ENCODE peak calls at places on chromosomes 7 and 10, in five cellular contexts. O, Q, S, G and L are unnamed samples. For H3K9me3, the result is how much of the 10 kb centered on the place peaks cover.

GRCh38 chr10:117899181-117899683 is 147.5 kb downstream of the RAB11FIP2 start:
- DNase-seq in G (no peak), Q (no peak), O (no peak), S (no peak), L (no peak)

GRCh38 chr10:53469383-53469782 is 696.8 kb upstream of the MBL2 start:
- DNase-seq in G (no peak), S (no peak), O (no peak), Q (no peak), L (no peak)

GRCh38 chr7:150383710-150384397 is 4.7 kb downstream of the ZNF775 start:
- DNase-seq in S (no peak), O (no peak), G (peak), Q (peak), L (no peak)

GRCh38 chr10:29443745-29444523 is 155.1 kb downstream of the LYZL1 start:
- DNase-seq in G (no peak), Q (no peak), S (no peak), O (no peak), L (no peak)

GRCh38 chr10:65940105-65940504 is 985.7 kb upstream of the LRRTM3 start:
- DNase-seq in O (no peak), Q (no peak), G (no peak), S (no peak), L (no peak)

GRCh38 chr7:48052748-48053147 is 17.4 kb downstream of the C7orf57 start:
- DNase-seq in G (no peak), Q (no peak), O (no peak), S (no peak), L (no peak)

GRCh38 chr10:10785627-10786333 is 231.9 kb upstream of the CELF2 start:
- DNase-seq in Q (no peak), O (no peak), G (no peak), S (no peak), L (no peak)

GRCh38 chr10:93073539-93074136 is at the start of gene CYP26A1:
- DNase-seq in S (no peak), Q (no peak), G (no peak), O (no peak), L (peak)

GRCh38 chr7:130365511-130366441 is 14.5 kb upstream of the CPA1 start:
- DNase-seq in S (peak), G (peak), Q (peak), O (no peak), L (peak)

GRCh38 chr10:128060341-128060851 is 65.8 kb downstream of the MKI67 start:
- DNase-seq in G (no peak), Q (no peak), S (no peak), O (no peak), L (no peak)

GRCh38 chr7:117124585-117125220 is 171.4 kb downstream of the ST7 start:
- DNase-seq in Q (peak), G (peak), S (peak), O (peak), L (peak)

GRCh38 chr10:71819479-71819878 is 31.6 kb downstream of the PSAP start:
- DNase-seq in O (no peak), Q (no peak), G (no peak), S (no peak), L (no peak)

GRCh38 chr10:62724465-62724864 is 80.1 kb upstream of the ADO start:
- DNase-seq in O (no peak), Q (no peak), S (no peak), G (no peak), L (no peak)

GRCh38 chr10:48605264-48605615 is 367 bp upstream of the ARHGAP22 start:
- DNase-seq in S (no peak), O (no peak), Q (no peak), G (no peak), L (no peak)

GRCh38 chr7:73717991-73718405 is 1.5 kb downstream of the STX1A start:
- DNase-seq in O (no peak), S (no peak), G (no peak), Q (peak), L (no peak)

DNA sequence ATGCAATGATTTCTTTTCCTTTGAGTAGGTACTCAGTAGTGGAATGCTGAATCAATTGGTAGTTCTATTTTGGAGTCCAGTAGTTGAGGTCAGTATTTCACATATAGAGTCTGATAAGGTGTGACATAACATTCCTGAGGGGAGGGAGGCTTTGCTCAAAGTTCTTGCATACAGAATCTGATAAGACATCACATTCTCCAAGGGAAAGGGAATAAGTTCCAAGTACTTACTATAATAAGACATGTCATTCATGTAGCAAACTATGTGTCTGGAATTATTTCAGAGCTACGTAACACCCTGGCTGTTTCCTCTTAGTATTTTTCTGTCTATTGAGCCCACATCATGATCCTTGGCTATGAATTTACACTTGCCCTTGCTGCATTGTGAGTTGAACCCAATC is 74.3 kb upstream of the POM121L12 start:
- DNase-seq in S (no peak), G (no peak), Q (no peak), O (no peak), L (no peak)
- H3K9me3 ChIP-seq in S (under half), G (under half), Q (under half), O (under half), L (under half)

DNA sequence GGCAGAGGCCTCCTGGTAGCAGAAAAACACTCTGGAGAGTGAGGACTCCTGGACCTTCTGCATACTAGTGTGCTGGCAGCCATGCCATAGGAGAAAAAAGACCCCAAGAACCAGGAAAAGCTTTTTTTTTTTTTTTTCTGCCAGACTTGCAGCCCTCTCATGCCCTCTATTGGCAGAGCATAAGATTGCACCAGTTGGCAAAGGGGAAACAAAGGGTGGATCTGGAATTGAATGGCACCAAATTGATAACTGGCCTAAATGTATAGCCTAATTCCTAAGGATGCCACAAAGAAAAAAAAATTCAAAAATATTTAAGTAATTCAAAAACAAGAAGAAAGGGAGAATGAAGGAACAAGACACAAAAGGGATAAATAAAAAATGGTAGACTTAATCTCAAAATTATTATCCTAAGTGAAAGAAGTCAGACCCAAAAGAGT is 112.5 kb upstream of the GHITM start:
- DNase-seq in G (no peak), Q (no peak), O (no peak), S (no peak), L (no peak)
- TF ChIP-seq CTCF in G (peak), Q (peak), O (peak), S (no peak), L (no peak)

GRCh38 chr7:16945372-16945771 is 63.6 kb upstream of the AGR3 start:
- DNase-seq in S (no peak), G (no peak), Q (no peak), O (no peak), L (no peak)
- H3K9me3 ChIP-seq in S (under half), G (under half), Q (under half), O (under half), L (under half)

GRCh38 chr7:25389489-25390106 is 161.3 kb upstream of the NPVF start:
- DNase-seq in S (no peak), Q (peak), G (no peak), O (no peak), L (peak)
- TF ChIP-seq CTCF in S (peak), Q (peak), G (peak), O (peak), L (peak)

DNA sequence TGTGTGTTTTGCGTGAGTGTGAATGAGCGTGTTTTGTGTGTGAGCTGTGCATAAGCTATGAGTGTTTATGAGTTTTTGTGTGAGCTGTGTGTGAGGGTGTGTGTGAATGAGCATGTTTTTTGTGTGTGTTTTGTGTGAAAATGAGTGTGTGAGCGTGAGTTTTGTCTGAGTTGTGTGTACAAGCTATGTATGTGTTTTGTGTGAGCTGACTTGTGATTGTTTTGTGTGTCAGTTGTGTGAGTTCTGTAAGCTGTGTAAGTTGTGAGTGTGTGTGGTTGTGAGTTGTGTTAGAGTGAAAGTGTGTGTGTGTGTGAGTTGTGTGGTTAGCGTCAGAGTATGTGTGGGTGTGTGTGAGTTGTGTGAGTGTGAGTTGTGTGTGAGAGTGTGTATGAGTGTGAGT is 343.2 kb downstream of the PTPRN2 start:
- DNase-seq in S (no peak), O (no peak), G (no peak), Q (no peak), L (no peak)
- H3K9me3 ChIP-seq in S (under half), O (under half), G (under half), Q (under half), L (under half)

GRCh38 chr10:178208-178607 is 43.0 kb downstream of the ZMYND11 start:
- DNase-seq in Q (no peak), G (no peak), S (no peak), O (no peak), L (no peak)
- TF ChIP-seq CTCF in Q (peak), G (peak), S (peak), O (peak), L (no peak)

GRCh38 chr10:133474833-133475734 is 21.3 kb downstream of the SCART1 start:
- DNase-seq in S (no peak), G (no peak), Q (no peak), O (no peak), L (no peak)
- H3K9me3 ChIP-seq in S (under half), G (under half), Q (under half), O (under half), L (under half)

GRCh38 chr7:43584200-43584586 is 1.3 kb downstream of the STK17A start:
- DNase-seq in S (peak), G (no peak), O (peak), Q (peak), L (peak)

GRCh38 chr7:43586251-43586900 is 3.5 kb downstream of the STK17A start:
- DNase-seq in S (no peak), G (no peak), O (no peak), Q (no peak), L (no peak)

GRCh38 chr7:43585521-43585920 is 2.6 kb downstream of the STK17A start:
- DNase-seq in G (no peak), O (no peak), Q (no peak), S (no peak), L (no peak)

GRCh38 chr7:43582503-43583423 is at the start of gene STK17A:
- DNase-seq in Q (peak), G (peak), O (peak), S (peak), L (peak)

GRCh38 chr7:43583424-43584199 is 704 bp downstream of the STK17A start:
- DNase-seq in G (peak), Q (peak), S (peak), O (peak), L (peak)
- TF ChIP-seq CTCF in G (no peak), Q (no peak), S (no peak), O (peak), L (no peak)

DNA sequence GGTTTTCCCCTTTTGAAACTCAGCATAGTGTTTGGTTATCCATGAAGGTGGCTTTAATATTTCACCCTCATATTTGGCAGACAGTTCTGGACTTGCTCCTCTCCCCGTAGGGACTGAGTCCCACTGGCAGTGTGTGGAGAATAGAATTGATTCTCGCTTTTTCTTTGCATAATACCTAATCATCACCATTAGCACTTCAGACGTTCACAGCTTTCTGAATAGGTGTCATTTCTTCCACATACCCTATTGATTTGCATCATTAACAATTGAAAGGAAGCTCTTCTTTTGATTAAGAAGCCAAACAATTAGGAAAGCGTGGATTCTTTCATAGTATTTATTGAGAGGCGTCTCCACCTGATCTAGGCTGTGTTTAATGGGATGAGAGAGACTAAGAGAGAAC is 250.1 kb upstream of the C7orf33 start:
- DNase-seq in G (no peak), S (no peak), O (no peak), Q (no peak), L (no peak)
- H3K9me3 ChIP-seq in G (under half), S (under half), O (under half), Q (under half), L (under half)